ENCODE peak calls at places on chromosomes 7 and 10, in nine cellular contexts. S, R, O, P, L, U, T, Z and Q are unnamed samples.

GRCh38 chr7:3042861-3043489 is 692 bp downstream of the CARD11 start:
- DNase-seq in S (peak; percentile 55), R (no peak), O (no peak), P (no peak), L (no peak), U (no peak), T (peak; percentile 54), Z (no peak), Q (no peak)

GRCh38 chr7:22653981-22654380 is 73.0 kb upstream of the IL6 start:
- DNase-seq in S (no peak), R (no peak), O (no peak), P (no peak), L (no peak), U (peak; percentile 60), T (no peak), Z (no peak), Q (no peak)

GRCh38 chr7:98251251-98251843 is 685 bp downstream of the TECPR1 start:
- DNase-seq in S (peak; percentile 84), R (peak; percentile 74), O (no peak), P (no peak), L (peak; percentile 54), U (peak; percentile 45), T (peak; percentile 79), Z (no peak), Q (no peak)

GRCh38 chr10:73553316-73553715 is 37.8 kb downstream of the USP54 start:
- DNase-seq in S (no peak), R (no peak), O (no peak), P (no peak), L (no peak), U (no peak), T (no peak), Z (no peak), Q (no peak)

GRCh38 chr7:26474596-26474995 is 182.9 kb downstream of the SNX10 start:
- DNase-seq in S (no peak), R (no peak), O (no peak), P (no peak), L (no peak), U (no peak), T (no peak), Z (no peak), Q (no peak)

GRCh38 chr10:51602326-51602725 is 97.1 kb downstream of the CSTF2T start:
- DNase-seq in S (no peak), R (no peak), O (no peak), P (no peak), L (no peak), U (peak; percentile 21), T (no peak), Z (no peak), Q (no peak)

GRCh38 chr10:103820101-103821062 is 35.0 kb downstream of the SH3PXD2A start:
- DNase-seq in S (no peak), R (peak; percentile 60), O (peak; percentile 87), P (peak; percentile 77), L (peak; percentile 84), U (peak; percentile 44), T (peak; percentile 56), Z (no peak), Q (no peak)

GRCh38 chr7:82694020-82694419 is 250.4 kb upstream of the CACNA2D1 start:
- DNase-seq in S (no peak), R (no peak), O (no peak), P (peak; percentile 36), L (no peak), U (no peak), T (no peak), Z (no peak), Q (no peak)

GRCh38 chr10:86443936-86444335 is 77.3 kb upstream of the GRID1 start:
- DNase-seq in S (no peak), R (no peak), O (no peak), P (peak; percentile 77), L (no peak), U (peak; percentile 51), T (no peak), Z (no peak), Q (no peak)

GRCh38 chr10:132632851-132633684 is 95.5 kb downstream of the INPP5A start:
- DNase-seq in S (no peak), R (peak; percentile 33), O (no peak), P (peak; percentile 76), L (peak; percentile 33), U (peak; percentile 20), T (no peak), Z (no peak), Q (peak; percentile 44)

GRCh38 chr7:129774359-129774758 is 162.8 kb downstream of the NRF1 start:
- DNase-seq in S (no peak), R (no peak), O (no peak), P (no peak), L (no peak), U (no peak), T (no peak), Z (no peak), Q (peak; percentile 42)

GRCh38 chr10:77548157-77548556 is 89.5 kb downstream of the KCNMA1 start:
- DNase-seq in S (peak; percentile 76), R (peak; percentile 74), O (no peak), P (no peak), L (no peak), U (no peak), T (peak; percentile 74), Z (no peak), Q (no peak)

GRCh38 chr7:120805636-120806388 is 52.1 kb downstream of the TSPAN12 start:
- DNase-seq in S (peak; percentile 66), R (no peak), O (peak; percentile 78), P (peak; percentile 12), L (no peak), U (peak; percentile 74), T (peak; percentile 59), Z (peak; percentile 40), Q (no peak)

GRCh38 chr10:11783558-11783865 is 39.6 kb upstream of the PROSER2 start:
- DNase-seq in S (no peak), R (no peak), O (no peak), P (no peak), L (no peak), U (no peak), T (no peak), Z (no peak), Q (peak; percentile 25)

GRCh38 chr7:12951397-12951801 is 264.0 kb downstream of the ARL4A start:
- DNase-seq in S (no peak), R (no peak), O (no peak), P (peak; percentile 88), L (no peak), U (peak; percentile 63), T (no peak), Z (peak; percentile 18), Q (no peak)

GRCh38 chr10:68870545-68871104 is 30.5 kb upstream of the DDX50 start:
- DNase-seq in S (no peak), R (no peak), O (no peak), P (peak; percentile 12), L (no peak), U (no peak), T (no peak), Z (no peak), Q (no peak)

GRCh38 chr10:5563991-5564536 is 39.3 kb downstream of the CALML3 start:
- DNase-seq in S (no peak), R (peak; percentile 39), O (no peak), P (peak; percentile 56), L (peak; percentile 30), U (no peak), T (peak; percentile 3), Z (no peak), Q (peak; percentile 60)

GRCh38 chr10:60349426-60349825 is 40.2 kb downstream of the ANK3 start:
- DNase-seq in S (no peak), R (no peak), O (no peak), P (peak; percentile 9), L (no peak), U (no peak), T (no peak), Z (no peak), Q (no peak)
- H3K4me3 ChIP-seq in S (no peak overlapping the region), R (no peak overlapping the region), O (no peak overlapping the region), P (no peak overlapping the region), L (no peak overlapping the region), U (no peak overlapping the region), T (no peak overlapping the region), Z (no peak overlapping the region), Q (no peak overlapping the region)

DNA sequence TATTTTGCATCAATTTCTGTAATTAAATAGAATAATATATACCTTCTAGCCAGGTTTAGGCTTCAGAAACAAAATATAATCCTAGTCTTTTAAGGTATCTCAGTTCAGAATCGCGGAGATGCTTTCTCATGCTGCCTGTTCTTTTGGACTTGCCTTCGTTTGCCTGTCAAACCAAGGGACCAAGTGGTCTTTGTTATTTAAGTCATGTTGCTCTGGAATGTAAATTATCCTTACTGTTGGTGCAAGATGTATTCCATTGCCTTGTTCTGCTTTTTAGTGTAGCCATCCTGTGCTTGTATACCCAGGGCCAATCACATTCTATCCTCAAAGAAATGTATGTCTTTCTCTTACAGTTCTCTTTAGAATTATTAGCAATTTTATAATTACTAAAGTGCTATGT is 1.1 kb upstream of the GIMAP4 start:
- DNase-seq in S (no peak), R (no peak), O (no peak), P (no peak), L (no peak), U (no peak), T (no peak), Z (no peak), Q (no peak)
- H3K4me3 ChIP-seq in S (no peak overlapping the region), R (no peak overlapping the region), O (no peak overlapping the region), P (no peak overlapping the region), L (no peak overlapping the region), U (no peak overlapping the region), T (no peak overlapping the region), Z (no peak overlapping the region), Q (no peak overlapping the region)

DNA sequence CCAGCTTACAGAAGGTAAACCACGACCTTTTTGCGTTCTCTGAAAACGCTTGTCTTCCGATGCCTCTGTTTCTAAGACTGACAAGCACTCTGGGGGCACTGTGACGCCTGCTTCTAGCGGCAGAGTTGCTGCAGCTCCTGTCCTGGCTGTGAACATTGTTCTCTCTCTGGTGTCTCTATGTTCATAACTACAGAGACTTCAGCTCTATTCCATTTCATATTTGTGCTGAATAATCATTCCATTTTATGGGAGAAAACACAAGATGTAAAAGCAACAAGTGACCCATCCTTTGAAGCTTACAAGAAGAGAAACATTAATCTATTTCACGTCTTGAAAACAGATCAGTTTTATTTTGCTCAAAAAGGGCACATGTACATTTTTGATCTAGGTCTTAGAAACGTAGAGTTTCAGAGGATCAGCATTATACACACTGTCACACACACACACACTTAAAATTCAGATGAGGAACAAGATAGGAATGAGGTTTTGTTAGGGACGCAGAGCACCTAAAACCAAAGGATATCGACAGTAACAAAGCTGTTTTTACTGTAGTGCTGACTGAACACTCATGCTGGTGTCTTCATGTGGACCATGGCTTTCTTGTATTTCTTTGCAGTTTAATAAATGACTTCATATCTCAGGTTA is 3.0 kb downstream of the IKZF1 start:
- DNase-seq in S (no peak), R (no peak), O (no peak), P (no peak), L (no peak), U (no peak), T (peak; percentile 59), Z (no peak), Q (no peak)
- H3K4me3 ChIP-seq in S (no peak overlapping the region), R (peak overlapping the region; percentile 60), O (no peak overlapping the region), P (no peak overlapping the region), L (no peak overlapping the region), U (no peak overlapping the region), T (no peak overlapping the region), Z (no peak overlapping the region), Q (no peak overlapping the region)

DNA sequence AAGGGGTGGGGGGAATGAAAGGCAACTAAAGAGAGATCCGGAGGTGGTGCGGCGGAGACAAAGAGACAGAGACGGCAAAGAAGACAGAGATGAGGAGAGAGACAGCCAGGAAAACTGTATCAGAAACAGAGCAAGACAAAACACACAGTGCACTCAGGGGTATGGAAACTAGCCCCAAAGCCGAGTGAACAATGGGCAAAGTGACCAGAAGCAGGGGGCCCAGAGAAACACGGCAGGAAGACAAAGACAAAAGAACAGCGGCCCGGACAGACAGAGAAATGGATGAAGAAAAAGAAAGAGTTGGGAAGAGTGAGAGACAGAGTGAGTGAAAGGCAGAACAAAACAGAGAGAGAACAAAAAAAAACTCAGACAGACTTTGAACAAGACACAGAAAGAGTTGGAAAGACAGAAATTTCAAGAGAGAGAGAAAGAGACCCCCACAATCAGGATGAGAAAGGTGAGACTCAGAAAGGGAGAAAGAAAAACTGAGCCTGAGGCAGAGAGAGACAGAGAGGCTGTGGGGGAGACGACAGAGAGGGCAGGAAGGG is 60.6 kb upstream of the PAX2 start:
- DNase-seq in S (no peak), R (no peak), O (no peak), P (no peak), L (no peak), U (no peak), T (no peak), Z (no peak), Q (no peak)
- H3K4me3 ChIP-seq in S (no peak overlapping the region), R (no peak overlapping the region), O (no peak overlapping the region), P (no peak overlapping the region), L (no peak overlapping the region), U (no peak overlapping the region), T (no peak overlapping the region), Z (no peak overlapping the region), Q (no peak overlapping the region)